ENCODE peak calls at places on chromosomes 13 and 19, in nine cellular contexts. W, U, R, O, J, X, T, I and F are unnamed samples.

GRCh38 chr13:77919351-77920294 is 992 bp upstream of the EDNRB start:
- DNase-seq in W (no peak), U (peak; percentile 15), R (no peak), O (peak; percentile 56), J (peak; percentile 5), X (peak; percentile 65), T (peak; percentile 63), I (peak; percentile 82), F (peak; percentile 21)

GRCh38 chr13:39765801-39766463 is 110.5 kb downstream of the COG6 start:
- DNase-seq in W (peak; percentile 46), U (no peak), R (no peak), O (peak; percentile 42), J (no peak), X (no peak), T (no peak), I (no peak), F (peak; percentile 76)

GRCh38 chr19:46759817-46760333 is 13.6 kb upstream of the STRN4 start:
- DNase-seq in W (no peak), U (peak; percentile 69), R (no peak), O (no peak), J (no peak), X (no peak), T (no peak), I (no peak), F (no peak)

GRCh38 chr13:48201044-48201443 is 32.0 kb upstream of the ITM2B start:
- DNase-seq in W (peak; percentile 54), U (no peak), R (peak; percentile 85), O (no peak), J (no peak), X (no peak), T (no peak), I (no peak), F (peak; percentile 21)

GRCh38 chr13:83499286-83499685 is 383.0 kb downstream of the SLITRK1 start:
- DNase-seq in W (no peak), U (no peak), R (no peak), O (no peak), J (no peak), X (no peak), T (no peak), I (no peak), F (no peak)

GRCh38 chr19:3186891-3187661 is 1.3 kb downstream of the NCLN start:
- DNase-seq in W (no peak), U (no peak), R (no peak), O (no peak), J (no peak), X (peak; percentile 28), T (no peak), I (no peak), F (peak; percentile 27)

GRCh38 chr13:98295371-98295770 is 118.3 kb upstream of the RNF113B start:
- DNase-seq in W (no peak), U (no peak), R (no peak), O (no peak), J (no peak), X (no peak), T (no peak), I (no peak), F (no peak)

GRCh38 chr13:29049524-29049923 is 229.4 kb downstream of the MTUS2 start:
- DNase-seq in W (no peak), U (no peak), R (no peak), O (no peak), J (no peak), X (no peak), T (no peak), I (no peak), F (no peak)

GRCh38 chr13:58119351-58119750 is 487.8 kb downstream of the PCDH17 start:
- DNase-seq in W (no peak), U (no peak), R (no peak), O (no peak), J (no peak), X (no peak), T (no peak), I (no peak), F (no peak)

GRCh38 chr13:77310579-77311279 is 16.2 kb downstream of the MYCBP2 start:
- DNase-seq in W (no peak), U (no peak), R (no peak), O (no peak), J (no peak), X (no peak), T (no peak), I (no peak), F (no peak)

GRCh38 chr19:47124937-47125668 is 5.5 kb upstream of the SAE1 start:
- DNase-seq in W (no peak), U (no peak), R (peak; percentile 78), O (peak; percentile 73), J (peak; percentile 86), X (no peak), T (no peak), I (no peak), F (no peak)

GRCh38 chr13:27131202-27131623 is 40.4 kb downstream of the USP12 start:
- DNase-seq in W (no peak), U (no peak), R (no peak), O (no peak), J (no peak), X (no peak), T (no peak), I (no peak), F (no peak)

GRCh38 chr13:28684257-28684656 is 25.3 kb downstream of the POMP start:
- DNase-seq in W (no peak), U (no peak), R (peak; percentile 1), O (no peak), J (no peak), X (peak; percentile 65), T (peak; percentile 85), I (no peak), F (peak; percentile 25)

GRCh38 chr19:52138614-52139290 is 986 bp downstream of the ZNF616 start:
- DNase-seq in W (no peak), U (no peak), R (peak; percentile 34), O (peak; percentile 61), J (no peak), X (peak; percentile 22), T (peak; percentile 75), I (no peak), F (peak; percentile 25)

GRCh38 chr19:52142001-52142595 is 2.4 kb upstream of the ZNF616 start:
- DNase-seq in W (no peak), U (no peak), R (no peak), O (no peak), J (no peak), X (no peak), T (no peak), I (no peak), F (no peak)

GRCh38 chr19:52139291-52140076 is at the start of gene ZNF616:
- DNase-seq in W (peak; percentile 98), U (peak; percentile 92), R (peak; percentile 89), O (peak; percentile 97), J (peak; percentile 60), X (peak; percentile 99), T (peak; percentile 99), I (peak; percentile 98), F (peak; percentile 99)

GRCh38 chr19:52140077-52140710 is 456 bp upstream of the ZNF616 start:
- DNase-seq in W (no peak), U (no peak), R (peak; percentile 54), O (no peak), J (no peak), X (no peak), T (no peak), I (no peak), F (no peak)
- H3K27ac ChIP-seq in W (peak overlapping the region; percentile 93), U (peak overlapping the region; percentile 69), R (peak overlapping the region; percentile 71), O (peak overlapping the region; percentile 43), J (no peak overlapping the region), X (peak overlapping the region; percentile 92), T (no peak overlapping the region), I (peak overlapping the region; percentile 98), F (peak overlapping the region; percentile 94)

GRCh38 chr19:54662730-54663129 is at the start of gene LILRB4:
- DNase-seq in W (no peak), U (no peak), R (no peak), O (no peak), J (no peak), X (no peak), T (no peak), I (no peak), F (peak; percentile 32)
- TF ChIP-seq EP300 in W (no peak), U (no peak), R (no peak), O (no peak), J (no peak), X (no peak), T (no peak), I (no peak), F (no peak)

GRCh38 chr13:41548870-41549269 is 91.5 kb downstream of the RGCC start:
- DNase-seq in W (no peak), U (no peak), R (no peak), O (no peak), J (no peak), X (no peak), T (no peak), I (no peak), F (no peak)

GRCh38 chr13:41548031-41548430 is 90.7 kb downstream of the RGCC start:
- DNase-seq in W (no peak), U (no peak), R (no peak), O (no peak), J (no peak), X (no peak), T (no peak), I (no peak), F (no peak)

GRCh38 chr13:41544824-41545707 is 87.7 kb downstream of the RGCC start:
- DNase-seq in W (no peak), U (no peak), R (no peak), O (no peak), J (no peak), X (no peak), T (no peak), I (no peak), F (no peak)

GRCh38 chr13:41547253-41548000 is 90.1 kb downstream of the RGCC start:
- DNase-seq in W (no peak), U (peak; percentile 71), R (peak; percentile 36), O (no peak), J (no peak), X (peak; percentile 68), T (no peak), I (no peak), F (no peak)

GRCh38 chr13:41546372-41547252 is 89.3 kb downstream of the RGCC start:
- DNase-seq in W (no peak), U (no peak), R (peak; percentile 21), O (no peak), J (no peak), X (no peak), T (no peak), I (no peak), F (no peak)
- H3K27ac ChIP-seq in W (peak overlapping the region; percentile 25), U (peak overlapping the region; percentile 77), R (peak overlapping the region; percentile 27), O (no peak overlapping the region), J (no peak overlapping the region), X (peak overlapping the region; percentile 50), T (no peak overlapping the region), I (peak overlapping the region; percentile 88), F (no peak overlapping the region)

DNA sequence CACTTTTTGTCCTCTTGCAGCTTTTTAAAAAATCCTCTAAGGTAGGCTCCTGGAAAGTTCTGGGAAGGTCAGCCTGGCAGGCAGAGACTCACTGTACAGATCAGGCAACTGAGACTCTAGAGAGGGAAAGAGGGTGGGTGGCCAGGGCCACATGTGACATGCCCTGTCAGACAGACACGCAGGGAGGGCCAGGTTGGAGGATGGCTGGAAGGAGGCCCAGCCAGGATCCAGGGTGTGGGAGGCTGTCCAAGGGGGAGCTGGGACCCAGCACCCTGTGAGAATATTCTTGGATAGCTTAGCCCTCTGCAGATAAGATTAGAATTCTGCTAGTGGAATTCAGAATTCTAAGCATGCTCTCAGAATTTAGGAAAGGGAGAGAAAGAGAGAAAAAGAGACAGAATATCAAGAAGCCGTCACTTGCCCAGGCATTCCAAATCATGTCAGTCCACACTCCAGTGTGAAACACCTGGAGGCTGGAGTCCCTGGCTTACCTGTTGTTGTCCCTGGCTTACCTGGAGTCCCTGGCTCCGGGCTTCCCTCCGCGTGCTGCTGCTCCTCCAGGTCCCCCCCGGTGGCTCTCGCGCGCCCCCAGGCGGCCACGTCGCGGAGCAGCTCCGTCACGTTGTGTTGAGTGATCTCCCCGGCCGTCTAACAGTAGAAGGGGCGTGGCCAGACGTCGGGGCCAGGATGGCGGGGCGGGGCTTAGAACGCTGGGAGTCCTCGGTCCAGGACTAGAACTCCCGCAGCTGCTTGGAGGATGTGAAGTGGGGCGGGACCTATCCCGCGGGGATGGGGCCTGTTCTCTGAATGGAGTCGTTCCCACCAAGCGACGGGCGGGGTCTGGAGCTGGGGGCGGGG is 2.8 kb upstream of the TNNI3 start:
- DNase-seq in W (peak; percentile 93), U (peak; percentile 45), R (peak; percentile 81), O (peak; percentile 98), J (peak; percentile 98), X (peak; percentile 97), T (peak; percentile 100), I (no peak), F (peak; percentile 91)
- TF ChIP-seq EP300 in W (no peak), U (no peak), R (no peak), O (no peak), J (no peak), X (no peak), T (no peak), I (no peak), F (no peak)